ENCODE peak calls at places on chromosomes 7 and 10, in six cellular contexts. One of them, this sample, is unnamed.

GRCh38 chr10:101778781-101779543 is 3.0 kb upstream of the FGF8 start:
- DNase-seq in EL: no peak
- DNase-seq in NCI-H774: no peak
- DNase-seq in stimulated activated CD4-positive, alpha-beta T cell treated with anti-CD3 and anti-CD28 coated beads, Interleukin-1b, Interleukin-23, amount 100 ng/mL, for 4 hours: no peak
- DNase-seq in NAMALWA: no peak
- DNase-seq in neuronal stem cell: peak
- DNase-seq in this sample: no peak

GRCh38 chr10:5467634-5468255 is 31.6 kb downstream of the CALML5 start:
- DNase-seq in EL: no peak
- DNase-seq in NCI-H774: no peak
- DNase-seq in stimulated activated CD4-positive, alpha-beta T cell treated with anti-CD3 and anti-CD28 coated beads, Interleukin-1b, Interleukin-23, amount 100 ng/mL, for 4 hours: no peak
- DNase-seq in NAMALWA: no peak
- DNase-seq in neuronal stem cell: no peak
- DNase-seq in this sample: no peak

GRCh38 chr7:103648135-103648534 is 202.1 kb upstream of the SLC26A5 start:
- DNase-seq in EL: no peak
- DNase-seq in NCI-H774: no peak
- DNase-seq in stimulated activated CD4-positive, alpha-beta T cell treated with anti-CD3 and anti-CD28 coated beads, Interleukin-1b, Interleukin-23, amount 100 ng/mL, for 4 hours: no peak
- DNase-seq in NAMALWA: no peak
- DNase-seq in neuronal stem cell: no peak
- DNase-seq in this sample: no peak

GRCh38 chr10:129063877-129064276 is 403.2 kb upstream of the MGMT start:
- DNase-seq in EL: no peak
- DNase-seq in NCI-H774: no peak
- DNase-seq in stimulated activated CD4-positive, alpha-beta T cell treated with anti-CD3 and anti-CD28 coated beads, Interleukin-1b, Interleukin-23, amount 100 ng/mL, for 4 hours: no peak
- DNase-seq in NAMALWA: no peak
- DNase-seq in neuronal stem cell: no peak
- DNase-seq in this sample: no peak

GRCh38 chr10:72227826-72228225 is 11.8 kb upstream of the ASCC1 start:
- DNase-seq in EL: no peak
- DNase-seq in NCI-H774: no peak
- DNase-seq in stimulated activated CD4-positive, alpha-beta T cell treated with anti-CD3 and anti-CD28 coated beads, Interleukin-1b, Interleukin-23, amount 100 ng/mL, for 4 hours: no peak
- DNase-seq in NAMALWA: no peak
- DNase-seq in neuronal stem cell: no peak
- DNase-seq in this sample: no peak

GRCh38 chr7:89001306-89001705 is 205.8 kb upstream of the TEX47 start:
- DNase-seq in EL: no peak
- DNase-seq in NCI-H774: no peak
- DNase-seq in stimulated activated CD4-positive, alpha-beta T cell treated with anti-CD3 and anti-CD28 coated beads, Interleukin-1b, Interleukin-23, amount 100 ng/mL, for 4 hours: no peak
- DNase-seq in NAMALWA: no peak
- DNase-seq in neuronal stem cell: no peak
- DNase-seq in this sample: no peak

GRCh38 chr10:123840714-123841113 is 50.9 kb downstream of the CPXM2 start:
- DNase-seq in EL: no peak
- DNase-seq in NCI-H774: no peak
- DNase-seq in stimulated activated CD4-positive, alpha-beta T cell treated with anti-CD3 and anti-CD28 coated beads, Interleukin-1b, Interleukin-23, amount 100 ng/mL, for 4 hours: no peak
- DNase-seq in NAMALWA: no peak
- DNase-seq in neuronal stem cell: no peak
- DNase-seq in this sample: no peak

GRCh38 chr7:46283852-46284251 is 362.8 kb upstream of the IGFBP3 start:
- DNase-seq in EL: no peak
- DNase-seq in NCI-H774: no peak
- DNase-seq in stimulated activated CD4-positive, alpha-beta T cell treated with anti-CD3 and anti-CD28 coated beads, Interleukin-1b, Interleukin-23, amount 100 ng/mL, for 4 hours: no peak
- DNase-seq in NAMALWA: no peak
- DNase-seq in neuronal stem cell: no peak
- DNase-seq in this sample: no peak

GRCh38 chr7:82729172-82730030 is 285.8 kb upstream of the CACNA2D1 start:
- DNase-seq in EL: peak
- DNase-seq in NCI-H774: peak
- DNase-seq in stimulated activated CD4-positive, alpha-beta T cell treated with anti-CD3 and anti-CD28 coated beads, Interleukin-1b, Interleukin-23, amount 100 ng/mL, for 4 hours: no peak
- DNase-seq in NAMALWA: peak
- DNase-seq in neuronal stem cell: peak
- DNase-seq in this sample: peak

GRCh38 chr10:12957081-12957480 is 44.4 kb downstream of the CCDC3 start:
- DNase-seq in EL: no peak
- DNase-seq in NCI-H774: no peak
- DNase-seq in stimulated activated CD4-positive, alpha-beta T cell treated with anti-CD3 and anti-CD28 coated beads, Interleukin-1b, Interleukin-23, amount 100 ng/mL, for 4 hours: no peak
- DNase-seq in NAMALWA: no peak
- DNase-seq in neuronal stem cell: no peak
- DNase-seq in this sample: no peak

GRCh38 chr7:117051808-117052207 is 98.5 kb downstream of the ST7 start:
- DNase-seq in EL: no peak
- DNase-seq in NCI-H774: no peak
- DNase-seq in stimulated activated CD4-positive, alpha-beta T cell treated with anti-CD3 and anti-CD28 coated beads, Interleukin-1b, Interleukin-23, amount 100 ng/mL, for 4 hours: no peak
- DNase-seq in NAMALWA: no peak
- DNase-seq in neuronal stem cell: no peak
- DNase-seq in this sample: no peak

GRCh38 chr10:119374236-119374635 is 166.9 kb downstream of the GRK5 start:
- DNase-seq in EL: no peak
- DNase-seq in NCI-H774: no peak
- DNase-seq in stimulated activated CD4-positive, alpha-beta T cell treated with anti-CD3 and anti-CD28 coated beads, Interleukin-1b, Interleukin-23, amount 100 ng/mL, for 4 hours: no peak
- DNase-seq in NAMALWA: no peak
- DNase-seq in neuronal stem cell: no peak
- DNase-seq in this sample: no peak

GRCh38 chr10:102246261-102246660 is 929 bp downstream of the GBF1 start:
- DNase-seq in EL: no peak
- DNase-seq in NCI-H774: no peak
- DNase-seq in stimulated activated CD4-positive, alpha-beta T cell treated with anti-CD3 and anti-CD28 coated beads, Interleukin-1b, Interleukin-23, amount 100 ng/mL, for 4 hours: no peak
- DNase-seq in NAMALWA: peak
- DNase-seq in neuronal stem cell: no peak
- DNase-seq in this sample: no peak

GRCh38 chr7:196778-197321 is 4.5 kb downstream of the FAM20C start:
- DNase-seq in EL: no peak
- DNase-seq in NCI-H774: no peak
- DNase-seq in stimulated activated CD4-positive, alpha-beta T cell treated with anti-CD3 and anti-CD28 coated beads, Interleukin-1b, Interleukin-23, amount 100 ng/mL, for 4 hours: no peak
- DNase-seq in NAMALWA: no peak
- DNase-seq in neuronal stem cell: no peak
- DNase-seq in this sample: no peak

GRCh38 chr7:50926049-50926448 is 143.4 kb upstream of the GRB10 start:
- DNase-seq in EL: no peak
- DNase-seq in NCI-H774: no peak
- DNase-seq in stimulated activated CD4-positive, alpha-beta T cell treated with anti-CD3 and anti-CD28 coated beads, Interleukin-1b, Interleukin-23, amount 100 ng/mL, for 4 hours: no peak
- DNase-seq in NAMALWA: no peak
- DNase-seq in neuronal stem cell: no peak
- DNase-seq in this sample: no peak

GRCh38 chr10:59622320-59622901 is 87.2 kb downstream of the SLC16A9 start:
- DNase-seq in EL: peak
- DNase-seq in NCI-H774: no peak
- DNase-seq in stimulated activated CD4-positive, alpha-beta T cell treated with anti-CD3 and anti-CD28 coated beads, Interleukin-1b, Interleukin-23, amount 100 ng/mL, for 4 hours: no peak
- DNase-seq in NAMALWA: peak
- DNase-seq in neuronal stem cell: peak
- DNase-seq in this sample: peak

GRCh38 chr7:130907439-130907838 is 173.4 kb upstream of the KLF14 start:
- DNase-seq in EL: peak
- DNase-seq in NCI-H774: no peak
- DNase-seq in stimulated activated CD4-positive, alpha-beta T cell treated with anti-CD3 and anti-CD28 coated beads, Interleukin-1b, Interleukin-23, amount 100 ng/mL, for 4 hours: no peak
- DNase-seq in NAMALWA: no peak
- DNase-seq in neuronal stem cell: no peak
- DNase-seq in this sample: no peak

GRCh38 chr7:48511021-48511579 is 339.8 kb downstream of the ABCA13 start:
- DNase-seq in EL: no peak
- DNase-seq in NCI-H774: no peak
- DNase-seq in stimulated activated CD4-positive, alpha-beta T cell treated with anti-CD3 and anti-CD28 coated beads, Interleukin-1b, Interleukin-23, amount 100 ng/mL, for 4 hours: no peak
- DNase-seq in NAMALWA: no peak
- DNase-seq in neuronal stem cell: no peak
- DNase-seq in this sample: peak

This sample was measured in NCI-H446 treated with DMSO at 0.1 percent for 48 hours.